ENCODE peak calls at places on chromosomes 11 and 22, in seven cellular contexts. Y is SK-N-SH, C is K562, N is GM12891, T is H1, Z is HepG2, J is GM12878. D is an unnamed sample.

GRCh38 chr22:40322818-40323447 is 23.4 kb upstream of the ADSL start:
- DNase-seq in Y (no peak), C (no peak), N (no peak), T (no peak), Z (no peak), J (no peak), D (no peak)

GRCh38 chr11:132864811-132865576 is 667.3 kb downstream of the OPCML start:
- DNase-seq in Y (no peak), C (no peak), N (no peak), T (peak; percentile 56), Z (no peak), J (no peak), D (no peak)

GRCh38 chr11:45218705-45219104 is 67.4 kb downstream of the SYT13 start:
- DNase-seq in Y (no peak), C (no peak), N (no peak), T (no peak), Z (no peak), J (no peak), D (no peak)

GRCh38 chr11:89491141-89491690 is at the start of gene NOX4:
- DNase-seq in Y (peak; percentile 91), C (no peak), N (no peak), T (peak; percentile 79), Z (no peak), J (no peak), D (no peak)

GRCh38 chr11:75773595-75774353 is 5.2 kb downstream of the DGAT2 start:
- DNase-seq in Y (no peak), C (no peak), N (peak; percentile 77), T (no peak), Z (no peak), J (peak; percentile 92), D (peak; percentile 75)

GRCh38 chr11:86069408-86070086 is 663 bp upstream of the PICALM start:
- DNase-seq in Y (peak; percentile 22), C (peak; percentile 18), N (no peak), T (no peak), Z (peak; percentile 76), J (peak; percentile 62), D (no peak)

GRCh38 chr22:27804683-27805297 is 3.2 kb upstream of the MN1 start:
- DNase-seq in Y (peak; percentile 66), C (peak; percentile 47), N (peak; percentile 71), T (peak; percentile 86), Z (peak; percentile 44), J (no peak), D (peak; percentile 55)

GRCh38 chr11:92765418-92765817 is 204.0 kb upstream of the MTNR1B start:
- DNase-seq in Y (peak; percentile 19), C (no peak), N (no peak), T (no peak), Z (no peak), J (no peak), D (no peak)

GRCh38 chr11:93034031-93034430 is 64.6 kb downstream of the MTNR1B start:
- DNase-seq in Y (no peak), C (no peak), N (no peak), T (no peak), Z (peak; percentile 71), J (no peak), D (no peak)

GRCh38 chr11:65471410-65471762 is 27.5 kb upstream of the MALAT1 start:
- DNase-seq in Y (peak; percentile 70), C (peak; percentile 70), N (no peak), T (peak; percentile 66), Z (peak; percentile 73), J (no peak), D (peak; percentile 43)

GRCh38 chr11:102306048-102306575 is 11.2 kb upstream of the BIRC3 start:
- DNase-seq in Y (peak; percentile 33), C (no peak), N (no peak), T (no peak), Z (no peak), J (no peak), D (no peak)

GRCh38 chr11:64553554-64554201 is 37.3 kb upstream of the SLC22A12 start:
- DNase-seq in Y (peak; percentile 83), C (peak; percentile 80), N (peak; percentile 61), T (peak; percentile 92), Z (peak; percentile 39), J (no peak), D (peak; percentile 52)

GRCh38 chr11:73852049-73852448 is 24.6 kb downstream of the COA4 start:
- DNase-seq in Y (no peak), C (no peak), N (no peak), T (no peak), Z (no peak), J (no peak), D (no peak)

GRCh38 chr11:62445314-62445740 is 26.5 kb downstream of the SCGB1A1 start:
- DNase-seq in Y (no peak), C (no peak), N (no peak), T (no peak), Z (no peak), J (no peak), D (no peak)

GRCh38 chr11:9893474-9893873 is 229.6 kb downstream of the SWAP70 start:
- DNase-seq in Y (no peak), C (no peak), N (no peak), T (peak; percentile 53), Z (no peak), J (no peak), D (no peak)

GRCh38 chr11:110979696-110980095 is 265.8 kb upstream of the POU2AF2 start:
- DNase-seq in Y (no peak), C (no peak), N (no peak), T (no peak), Z (no peak), J (no peak), D (no peak)

GRCh38 chr11:19553683-19554333 is 158.8 kb upstream of the NAV2 start:
- DNase-seq in Y (peak; percentile 80), C (peak; percentile 66), N (peak; percentile 43), T (peak; percentile 94), Z (peak; percentile 49), J (no peak), D (peak; percentile 43)

GRCh38 chr11:70854891-70855556 is 397.4 kb downstream of the SHANK2 start:
- DNase-seq in Y (peak; percentile 88), C (no peak), N (no peak), T (no peak), Z (no peak), J (no peak), D (no peak)

GRCh38 chr11:11588890-11589289 is 32.9 kb downstream of the GALNT18 start:
- DNase-seq in Y (no peak), C (no peak), N (no peak), T (peak; percentile 34), Z (no peak), J (no peak), D (no peak)

GRCh38 chr11:25206762-25207161 is 709.9 kb downstream of the LUZP2 start:
- DNase-seq in Y (no peak), C (no peak), N (no peak), T (no peak), Z (no peak), J (no peak), D (no peak)

GRCh38 chr11:31813961-31814868 is 3.1 kb upstream of the PAX6 start:
- DNase-seq in Y (peak; percentile 48), C (no peak), N (no peak), T (peak; percentile 73), Z (no peak), J (no peak), D (no peak)

GRCh38 chr11:113572349-113572748 is 97.2 kb upstream of the DRD2 start:
- DNase-seq in Y (no peak), C (no peak), N (no peak), T (no peak), Z (no peak), J (no peak), D (no peak)

GRCh38 chr11:57426439-57426753 is 525 bp downstream of the SLC43A3 start:
- DNase-seq in Y (no peak), C (no peak), N (no peak), T (peak; percentile 51), Z (no peak), J (no peak), D (no peak)

GRCh38 chr11:57428643-57429042 is 1.7 kb upstream of the SLC43A3 start:
- DNase-seq in Y (no peak), C (no peak), N (no peak), T (no peak), Z (no peak), J (no peak), D (no peak)

GRCh38 chr11:57427692-57428082 is 766 bp upstream of the SLC43A3 start:
- DNase-seq in Y (no peak), C (no peak), N (no peak), T (no peak), Z (no peak), J (no peak), D (no peak)

GRCh38 chr11:57425565-57426438 is 1.1 kb downstream of the SLC43A3 start:
- DNase-seq in Y (no peak), C (no peak), N (no peak), T (no peak), Z (no peak), J (no peak), D (no peak)

GRCh38 chr11:57426754-57427691 is at the start of gene SLC43A3:
- DNase-seq in Y (peak; percentile 80), C (peak; percentile 93), N (peak; percentile 58), T (peak; percentile 83), Z (peak; percentile 19), J (peak; percentile 41), D (peak; percentile 61)
- TF ChIP-seq POLR2AphosphoS5 in Y (no peak), C (peak; percentile 76), N (peak; percentile 80), T (no peak), Z (no peak), J (peak; percentile 89), D (peak; percentile 79)

GRCh38 chr11:33926954-33927552 is 35.2 kb upstream of the LMO2 start:
- DNase-seq in Y (no peak), C (no peak), N (no peak), T (no peak), Z (no peak), J (no peak), D (no peak)
- TF ChIP-seq TAF1 in Y (no peak), C (no peak), N (no peak), T (no peak), Z (no peak), J (no peak), D (no peak)

GRCh38 chr22:49936018-49936972 is 17.9 kb downstream of the CRELD2 start:
- DNase-seq in Y (peak; percentile 84), C (peak; percentile 79), N (peak; percentile 86), T (peak; percentile 79), Z (peak; percentile 93), J (peak; percentile 69), D (peak; percentile 82)
- TF ChIP-seq POLR2AphosphoS5 in Y (no peak), C (no peak), N (no peak), T (no peak), Z (no peak), J (no peak), D (no peak)

GRCh38 chr11:115317428-115318185 is 186.6 kb downstream of the CADM1 start:
- DNase-seq in Y (no peak), C (no peak), N (no peak), T (no peak), Z (no peak), J (no peak), D (no peak)

GRCh38 chr11:115311949-115312348 is 192.3 kb downstream of the CADM1 start:
- DNase-seq in Y (no peak), C (no peak), N (no peak), T (no peak), Z (no peak), J (no peak), D (no peak)

GRCh38 chr11:115313224-115313838 is 190.9 kb downstream of the CADM1 start:
- DNase-seq in Y (no peak), C (no peak), N (no peak), T (no peak), Z (no peak), J (no peak), D (no peak)

GRCh38 chr11:115316682-115317081 is 187.5 kb downstream of the CADM1 start:
- DNase-seq in Y (no peak), C (no peak), N (no peak), T (no peak), Z (no peak), J (no peak), D (no peak)

GRCh38 chr11:115314330-115314729 is 189.9 kb downstream of the CADM1 start:
- DNase-seq in Y (no peak), C (no peak), N (no peak), T (no peak), Z (no peak), J (no peak), D (no peak)
- TF ChIP-seq TAF1 in Y (no peak), C (no peak), N (no peak), T (no peak), Z (no peak), J (no peak), D (no peak)